ENCODE peak calls at places on chromosome 22, in nine cellular contexts. One of them, this sample, is unnamed.

GRCh38 chr22:50118557-50119168 is 28.9 kb downstream of the MOV10L1 start:
- DNase-seq in ascending aorta: no peak
- DNase-seq in GM12865: no peak
- DNase-seq in right atrium auricular region: peak
- DNase-seq in brain microvascular endothelial cell: peak
- DNase-seq in A549: peak
- DNase-seq in neural progenitor cell: no peak
- DNase-seq in fibroblast of pulmonary artery: peak
- DNase-seq in AG09309: peak
- DNase-seq in this sample: peak

GRCh38 chr22:49960967-49961600 is 512 bp downstream of the PIM3 start:
- DNase-seq in ascending aorta: peak
- DNase-seq in GM12865: peak
- DNase-seq in right atrium auricular region: no peak
- DNase-seq in brain microvascular endothelial cell: peak
- DNase-seq in A549: no peak
- DNase-seq in neural progenitor cell: peak
- DNase-seq in fibroblast of pulmonary artery: peak
- DNase-seq in AG09309: no peak
- DNase-seq in this sample: peak

GRCh38 chr22:27798526-27799333 is 2.8 kb downstream of the MN1 start:
- DNase-seq in ascending aorta: no peak
- DNase-seq in GM12865: no peak
- DNase-seq in right atrium auricular region: no peak
- DNase-seq in brain microvascular endothelial cell: no peak
- DNase-seq in A549: no peak
- DNase-seq in neural progenitor cell: peak
- DNase-seq in fibroblast of pulmonary artery: peak
- DNase-seq in AG09309: no peak
- DNase-seq in this sample: no peak

GRCh38 chr22:23233084-23233501 is 52.8 kb downstream of the BCR start:
- DNase-seq in ascending aorta: no peak
- DNase-seq in GM12865: no peak
- DNase-seq in right atrium auricular region: no peak
- DNase-seq in brain microvascular endothelial cell: no peak
- DNase-seq in A549: no peak
- DNase-seq in neural progenitor cell: no peak
- DNase-seq in fibroblast of pulmonary artery: peak
- DNase-seq in AG09309: no peak
- DNase-seq in this sample: no peak

GRCh38 chr22:29149841-29150555 is 55.7 kb upstream of the EMID1 start:
- DNase-seq in ascending aorta: no peak
- DNase-seq in GM12865: no peak
- DNase-seq in right atrium auricular region: no peak
- DNase-seq in brain microvascular endothelial cell: no peak
- DNase-seq in A549: no peak
- DNase-seq in neural progenitor cell: peak
- DNase-seq in fibroblast of pulmonary artery: peak
- DNase-seq in AG09309: no peak
- DNase-seq in this sample: no peak

GRCh38 chr22:24191893-24192292 is 10.6 kb downstream of the SUSD2 start:
- DNase-seq in ascending aorta: no peak
- DNase-seq in GM12865: no peak
- DNase-seq in right atrium auricular region: no peak
- DNase-seq in brain microvascular endothelial cell: no peak
- DNase-seq in A549: no peak
- DNase-seq in neural progenitor cell: no peak
- DNase-seq in fibroblast of pulmonary artery: no peak
- DNase-seq in AG09309: no peak
- DNase-seq in this sample: no peak

GRCh38 chr22:20062766-20063083 is 17.3 kb upstream of the DGCR8 start:
- DNase-seq in ascending aorta: no peak
- DNase-seq in GM12865: no peak
- DNase-seq in right atrium auricular region: no peak
- DNase-seq in brain microvascular endothelial cell: peak
- DNase-seq in A549: no peak
- DNase-seq in neural progenitor cell: no peak
- DNase-seq in fibroblast of pulmonary artery: peak
- DNase-seq in AG09309: peak
- DNase-seq in this sample: peak

GRCh38 chr22:45072322-45072903 is 62.6 kb upstream of the PHF21B start:
- DNase-seq in ascending aorta: no peak
- DNase-seq in GM12865: no peak
- DNase-seq in right atrium auricular region: no peak
- DNase-seq in brain microvascular endothelial cell: peak
- DNase-seq in A549: peak
- DNase-seq in neural progenitor cell: peak
- DNase-seq in fibroblast of pulmonary artery: peak
- DNase-seq in AG09309: no peak
- DNase-seq in this sample: peak

GRCh38 chr22:19565921-19566598 is 41.9 kb upstream of the CLDN5 start:
- DNase-seq in ascending aorta: no peak
- DNase-seq in GM12865: no peak
- DNase-seq in right atrium auricular region: no peak
- DNase-seq in brain microvascular endothelial cell: no peak
- DNase-seq in A549: no peak
- DNase-seq in neural progenitor cell: no peak
- DNase-seq in fibroblast of pulmonary artery: no peak
- DNase-seq in AG09309: no peak
- DNase-seq in this sample: peak

GRCh38 chr22:27197071-27197470 is 539.7 kb downstream of the MIAT start:
- DNase-seq in ascending aorta: no peak
- DNase-seq in GM12865: no peak
- DNase-seq in right atrium auricular region: no peak
- DNase-seq in brain microvascular endothelial cell: no peak
- DNase-seq in A549: no peak
- DNase-seq in neural progenitor cell: no peak
- DNase-seq in fibroblast of pulmonary artery: no peak
- DNase-seq in AG09309: no peak
- DNase-seq in this sample: no peak

GRCh38 chr22:43946391-43946680 is 8.9 kb upstream of the SAMM50 start:
- DNase-seq in ascending aorta: no peak
- DNase-seq in GM12865: no peak
- DNase-seq in right atrium auricular region: no peak
- DNase-seq in brain microvascular endothelial cell: no peak
- DNase-seq in A549: peak
- DNase-seq in neural progenitor cell: peak
- DNase-seq in fibroblast of pulmonary artery: peak
- DNase-seq in AG09309: no peak
- DNase-seq in this sample: no peak
- TF ChIP-seq CTCF in ascending aorta: no peak
- TF ChIP-seq CTCF in GM12865: no peak
- TF ChIP-seq CTCF in right atrium auricular region: no peak
- TF ChIP-seq CTCF in brain microvascular endothelial cell: peak
- TF ChIP-seq CTCF in A549: no peak
- TF ChIP-seq CTCF in neural progenitor cell: no peak
- TF ChIP-seq CTCF in fibroblast of pulmonary artery: no peak
- TF ChIP-seq CTCF in AG09309: no peak
- TF ChIP-seq CTCF in this sample: no peak

GRCh38 chr22:30266445-30267381 is at the start of gene OSM:
- DNase-seq in ascending aorta: peak
- DNase-seq in GM12865: peak
- DNase-seq in right atrium auricular region: peak
- DNase-seq in brain microvascular endothelial cell: no peak
- DNase-seq in A549: no peak
- DNase-seq in neural progenitor cell: no peak
- DNase-seq in fibroblast of pulmonary artery: no peak
- DNase-seq in AG09309: no peak
- DNase-seq in this sample: no peak
- H3K4me3 ChIP-seq in ascending aorta: no peak
- H3K4me3 ChIP-seq in GM12865: peak
- H3K4me3 ChIP-seq in right atrium auricular region: peak
- H3K4me3 ChIP-seq in brain microvascular endothelial cell: no peak
- H3K4me3 ChIP-seq in A549: no peak
- H3K4me3 ChIP-seq in neural progenitor cell: no peak
- H3K4me3 ChIP-seq in fibroblast of pulmonary artery: no peak
- H3K4me3 ChIP-seq in AG09309: no peak
- H3K4me3 ChIP-seq in this sample: no peak

GRCh38 chr22:38841635-38842034 is 2.2 kb downstream of the NPTXR start:
- DNase-seq in ascending aorta: no peak
- DNase-seq in GM12865: no peak
- DNase-seq in right atrium auricular region: no peak
- DNase-seq in brain microvascular endothelial cell: no peak
- DNase-seq in A549: no peak
- DNase-seq in neural progenitor cell: no peak
- DNase-seq in fibroblast of pulmonary artery: no peak
- DNase-seq in AG09309: no peak
- DNase-seq in this sample: no peak

GRCh38 chr22:38843716-38844660 is at the start of gene NPTXR:
- DNase-seq in ascending aorta: no peak
- DNase-seq in GM12865: no peak
- DNase-seq in right atrium auricular region: no peak
- DNase-seq in brain microvascular endothelial cell: no peak
- DNase-seq in A549: peak
- DNase-seq in neural progenitor cell: peak
- DNase-seq in fibroblast of pulmonary artery: peak
- DNase-seq in AG09309: no peak
- DNase-seq in this sample: peak

GRCh38 chr22:38842512-38843200 is 1.2 kb downstream of the NPTXR start:
- DNase-seq in ascending aorta: no peak
- DNase-seq in GM12865: no peak
- DNase-seq in right atrium auricular region: no peak
- DNase-seq in brain microvascular endothelial cell: no peak
- DNase-seq in A549: no peak
- DNase-seq in neural progenitor cell: no peak
- DNase-seq in fibroblast of pulmonary artery: no peak
- DNase-seq in AG09309: no peak
- DNase-seq in this sample: no peak

GRCh38 chr22:38844661-38845367 is 986 bp upstream of the NPTXR start:
- DNase-seq in ascending aorta: no peak
- DNase-seq in GM12865: no peak
- DNase-seq in right atrium auricular region: no peak
- DNase-seq in brain microvascular endothelial cell: no peak
- DNase-seq in A549: no peak
- DNase-seq in neural progenitor cell: no peak
- DNase-seq in fibroblast of pulmonary artery: no peak
- DNase-seq in AG09309: no peak
- DNase-seq in this sample: no peak

GRCh38 chr22:38843201-38843715 is 570 bp downstream of the NPTXR start:
- DNase-seq in ascending aorta: no peak
- DNase-seq in GM12865: peak
- DNase-seq in right atrium auricular region: no peak
- DNase-seq in brain microvascular endothelial cell: peak
- DNase-seq in A549: peak
- DNase-seq in neural progenitor cell: peak
- DNase-seq in fibroblast of pulmonary artery: peak
- DNase-seq in AG09309: no peak
- DNase-seq in this sample: peak
- TF ChIP-seq CTCF in ascending aorta: no peak
- TF ChIP-seq CTCF in GM12865: peak
- TF ChIP-seq CTCF in right atrium auricular region: peak
- TF ChIP-seq CTCF in brain microvascular endothelial cell: peak
- TF ChIP-seq CTCF in A549: peak
- TF ChIP-seq CTCF in neural progenitor cell: peak
- TF ChIP-seq CTCF in fibroblast of pulmonary artery: peak
- TF ChIP-seq CTCF in AG09309: peak
- TF ChIP-seq CTCF in this sample: peak

DNA sequence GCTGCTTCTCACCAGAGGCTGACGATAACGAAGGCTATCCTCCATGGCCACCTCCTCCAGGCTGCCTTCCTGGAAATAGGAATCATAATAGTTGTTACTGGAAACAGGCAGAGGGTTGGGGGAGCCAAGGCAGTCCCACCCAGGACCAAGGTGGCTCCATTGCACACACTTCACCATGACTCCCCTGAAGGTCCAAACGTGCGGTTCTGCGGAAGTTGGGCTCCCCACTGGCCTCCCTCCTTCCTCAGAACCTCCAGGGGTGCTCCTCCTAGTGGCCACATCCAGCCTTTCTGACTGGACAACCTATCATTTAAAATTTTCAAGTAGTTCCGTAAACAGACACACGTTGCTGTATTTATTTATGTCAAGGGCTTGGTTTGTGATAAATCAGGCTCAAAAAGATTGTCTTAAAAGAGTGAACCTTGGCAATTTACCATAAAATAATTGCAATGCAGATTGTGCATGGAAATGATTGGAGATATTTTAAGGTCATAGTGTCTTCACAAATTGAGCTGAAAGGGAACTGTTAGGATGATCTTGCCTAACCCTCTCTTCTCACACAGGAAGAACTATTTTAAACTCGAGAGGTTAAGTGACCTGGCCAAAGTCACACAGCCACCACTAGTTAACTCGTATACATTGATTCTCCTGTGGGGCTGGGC is 1.4 kb upstream of the TCN2 start:
- DNase-seq in ascending aorta: no peak
- DNase-seq in GM12865: peak
- DNase-seq in right atrium auricular region: peak
- DNase-seq in brain microvascular endothelial cell: peak
- DNase-seq in A549: peak
- DNase-seq in neural progenitor cell: peak
- DNase-seq in fibroblast of pulmonary artery: peak
- DNase-seq in AG09309: no peak
- DNase-seq in this sample: peak
- H3K4me3 ChIP-seq in ascending aorta: peak
- H3K4me3 ChIP-seq in GM12865: peak
- H3K4me3 ChIP-seq in right atrium auricular region: peak
- H3K4me3 ChIP-seq in brain microvascular endothelial cell: peak
- H3K4me3 ChIP-seq in A549: peak
- H3K4me3 ChIP-seq in neural progenitor cell: peak
- H3K4me3 ChIP-seq in fibroblast of pulmonary artery: peak
- H3K4me3 ChIP-seq in AG09309: no peak
- H3K4me3 ChIP-seq in this sample: peak

This sample was measured in fibroblast of villous mesenchyme.